ENCODE peak calls at places on chromosomes 12 and 14, in five cellular contexts. P, K, D, J and O are unnamed samples.

GRCh38 chr14:77579760-77580159 is 36.7 kb downstream of the SPTLC2 start:
- DNase-seq in P (no peak), D (no peak), J (no peak), K (no peak), O (no peak)

GRCh38 chr12:68335462-68335861 is 3.3 kb upstream of the MDM1 start:
- DNase-seq in P (no peak), D (no peak), K (no peak), J (no peak), O (no peak)

GRCh38 chr12:88036368-88036965 is 7.3 kb upstream of the C12orf50 start:
- DNase-seq in J (peak; percentile 22), P (no peak), K (no peak), D (no peak), O (peak; percentile 2)

GRCh38 chr14:36655963-36656768 is 5.5 kb upstream of the PAX9 start:
- DNase-seq in J (no peak), D (no peak), P (no peak), K (no peak), O (peak; percentile 21)

GRCh38 chr12:104414581-104415305 is 42.0 kb upstream of the CHST11 start:
- DNase-seq in P (no peak), K (no peak), J (no peak), D (no peak), O (no peak)

GRCh38 chr14:105250986-105251385 is 2.7 kb downstream of the BTBD6 start:
- DNase-seq in P (no peak), J (peak; percentile 26), K (no peak), D (no peak), O (no peak)

GRCh38 chr14:72104011-72104613 is 171.9 kb downstream of the RGS6 start:
- DNase-seq in D (no peak), J (peak; percentile 38), K (no peak), P (peak; percentile 4), O (peak; percentile 5)

GRCh38 chr12:104573-105081 is 38.1 kb downstream of the IQSEC3 start:
- DNase-seq in K (no peak), P (no peak), D (no peak), J (no peak), O (no peak)

GRCh38 chr14:100845341-100845740 is 19.4 kb downstream of the MEG3 start:
- DNase-seq in J (no peak), K (no peak), P (no peak), D (no peak), O (no peak)

GRCh38 chr14:78530078-78530477 is 359.9 kb downstream of the NRXN3 start:
- DNase-seq in P (no peak), D (peak; percentile 32), J (peak; percentile 32), K (no peak), O (peak; percentile 27)

GRCh38 chr12:116880817-116881324 is 370 bp downstream of the HRK start:
- DNase-seq in D (no peak), K (peak; percentile 13), J (peak; percentile 86), P (no peak), O (peak; percentile 74)

GRCh38 chr12:1911598-1912575 is 6.6 kb downstream of the CACNA2D4 start:
- DNase-seq in D (no peak), K (no peak), J (no peak), P (no peak), O (no peak)

GRCh38 chr12:70277973-70278372 is 34.7 kb downstream of the CNOT2 start:
- DNase-seq in D (no peak), J (no peak), K (no peak), P (no peak), O (no peak)

GRCh38 chr12:31118347-31118830 is 44.7 kb downstream of the DDX11 start:
- DNase-seq in J (no peak), D (no peak), P (no peak), K (no peak), O (no peak)

GRCh38 chr14:55926007-55926406 is 192.2 kb upstream of the PELI2 start:
- DNase-seq in J (no peak), D (no peak), P (no peak), K (no peak), O (no peak)

GRCh38 chr14:75310295-75311059 is 31.8 kb downstream of the FOS start:
- DNase-seq in K (no peak), D (peak; percentile 73), J (no peak), P (no peak), O (peak; percentile 92)